ENCODE peak calls at places on chromosomes 13 and 19, in seven cellular contexts. D is mesendoderm, Y is coronary artery, I is globus pallidus, O is NCI-H1092 treated with DMSO at 0.1 percent for 48 hours, H is endothelial cell of umbilical vein, Z is AML-193. Q is an unnamed sample.
A peak's percentile ranks its signal among the peaks of the same experiment; 100 is the strongest.

GRCh38 chr13:33090755-33091454 is 74.7 kb downstream of the KL start:
- DNase-seq in H (peak; percentile 83), O (no peak), Y (no peak), I (no peak), D (no peak), Z (no peak), Q (no peak)

GRCh38 chr19:2661615-2662014 is 40.9 kb downstream of the GNG7 start:
- DNase-seq in D (peak; percentile 24), Z (peak; percentile 25), O (no peak), I (no peak), H (no peak), Y (no peak), Q (no peak)

GRCh38 chr19:49790866-49791265 is 22.2 kb downstream of the FUZ start:
- DNase-seq in H (no peak), Z (no peak), O (no peak), Y (no peak), D (no peak), I (no peak), Q (no peak)

GRCh38 chr19:39916236-39916635 is 18.2 kb downstream of the FCGBP start:
- DNase-seq in O (no peak), I (no peak), D (no peak), Z (no peak), Y (no peak), H (no peak), Q (no peak)

GRCh38 chr13:39418424-39418823 is 184.6 kb downstream of the LHFPL6 start:
- DNase-seq in H (no peak), I (no peak), D (no peak), Z (no peak), Y (no peak), O (no peak), Q (no peak)

GRCh38 chr19:55173717-55174409 is 6.2 kb downstream of the SYT5 start:
- DNase-seq in O (no peak), I (peak; percentile 52), H (no peak), Z (no peak), D (peak; percentile 89), Y (no peak), Q (peak; percentile 13)

GRCh38 chr19:10553943-10554381 is 10.3 kb downstream of the ATG4D start:
- DNase-seq in Z (no peak), I (no peak), D (no peak), O (no peak), Y (no peak), H (no peak), Q (no peak)

GRCh38 chr19:50723069-50723468 is at the start of gene CLEC11A:
- DNase-seq in Y (no peak), D (peak; percentile 58), I (no peak), H (no peak), O (no peak), Z (no peak), Q (no peak)